ENCODE peak calls at places on chromosome 1, in five cellular contexts. One of them, this sample, is unnamed.

GRCh38 chr1:169060010-169060722 is 46.3 kb upstream of the ATP1B1 start:
- DNase-seq in mucosa of descending colon: peak; percentile 79
- DNase-seq in stomach: no peak
- DNase-seq in colonic mucosa: peak; percentile 84
- DNase-seq in stimulated activated naive CD4-positive, alpha-beta T cell: no peak
- DNase-seq in this sample: no peak

GRCh38 chr1:151131832-151132675 is 14.4 kb downstream of the SEMA6C start:
- DNase-seq in colonic mucosa: peak; percentile 38
- DNase-seq in stimulated activated naive CD4-positive, alpha-beta T cell: no peak
- DNase-seq in stomach: peak; percentile 34
- DNase-seq in mucosa of descending colon: no peak
- DNase-seq in this sample: no peak

GRCh38 chr1:9823943-9824701 is at the start of gene CLSTN1:
- DNase-seq in stimulated activated naive CD4-positive, alpha-beta T cell: peak; percentile 71
- DNase-seq in colonic mucosa: peak; percentile 94
- DNase-seq in stomach: peak; percentile 89
- DNase-seq in mucosa of descending colon: peak; percentile 95
- DNase-seq in this sample: peak; percentile 96

GRCh38 chr1:174703309-174703708 is 255.5 kb downstream of the GPR52 start:
- DNase-seq in stomach: no peak
- DNase-seq in mucosa of descending colon: no peak
- DNase-seq in stimulated activated naive CD4-positive, alpha-beta T cell: no peak
- DNase-seq in colonic mucosa: no peak
- DNase-seq in this sample: no peak

GRCh38 chr1:91803847-91804545 is 82.0 kb downstream of the TGFBR3 start:
- DNase-seq in stimulated activated naive CD4-positive, alpha-beta T cell: peak; percentile 90
- DNase-seq in colonic mucosa: no peak
- DNase-seq in stomach: no peak
- DNase-seq in mucosa of descending colon: no peak
- DNase-seq in this sample: no peak

GRCh38 chr1:201436461-201436860 is 14.9 kb upstream of the TNNI1 start:
- DNase-seq in stimulated activated naive CD4-positive, alpha-beta T cell: no peak
- DNase-seq in mucosa of descending colon: no peak
- DNase-seq in colonic mucosa: no peak
- DNase-seq in stomach: no peak
- DNase-seq in this sample: no peak

GRCh38 chr1:1283821-1284220 is 3.6 kb downstream of the SCNN1D start:
- DNase-seq in colonic mucosa: no peak
- DNase-seq in stomach: no peak
- DNase-seq in mucosa of descending colon: peak; percentile 50
- DNase-seq in stimulated activated naive CD4-positive, alpha-beta T cell: no peak
- DNase-seq in this sample: no peak

GRCh38 chr1:160284220-160284781 is 632 bp downstream of the PEX19 start:
- DNase-seq in mucosa of descending colon: no peak
- DNase-seq in colonic mucosa: peak; percentile 19
- DNase-seq in stimulated activated naive CD4-positive, alpha-beta T cell: no peak
- DNase-seq in stomach: peak; percentile 28
- DNase-seq in this sample: peak; percentile 28

GRCh38 chr1:180176965-180177364 is 22.3 kb downstream of the QSOX1 start:
- DNase-seq in stimulated activated naive CD4-positive, alpha-beta T cell: no peak
- DNase-seq in mucosa of descending colon: no peak
- DNase-seq in colonic mucosa: no peak
- DNase-seq in stomach: no peak
- DNase-seq in this sample: no peak

GRCh38 chr1:157400766-157401165 is 151.5 kb downstream of the FCRL5 start:
- DNase-seq in colonic mucosa: no peak
- DNase-seq in mucosa of descending colon: no peak
- DNase-seq in stimulated activated naive CD4-positive, alpha-beta T cell: no peak
- DNase-seq in stomach: no peak
- DNase-seq in this sample: no peak

GRCh38 chr1:48019714-48020315 is 22.6 kb upstream of the TRABD2B start:
- DNase-seq in mucosa of descending colon: no peak
- DNase-seq in colonic mucosa: peak; percentile 26
- DNase-seq in stomach: no peak
- DNase-seq in stimulated activated naive CD4-positive, alpha-beta T cell: no peak
- DNase-seq in this sample: peak; percentile 45

This sample was measured in Peyer's patch.